ENCODE peak calls at places on chromosomes 7 and 10, in six cellular contexts. Z is K562, C is GM12878, T is H1, F is NT2/D1, I is HepG2. R is an unnamed sample.

GRCh38 chr10:30166929-30167328 is 107.5 kb upstream of the JCAD start:
- DNase-seq in T (no peak), C (no peak), I (no peak), F (no peak), Z (no peak), R (no peak)

GRCh38 chr10:116490028-116490662 is 55.6 kb upstream of the PNLIP start:
- DNase-seq in F (no peak), T (no peak), C (no peak), I (peak), Z (peak), R (peak)

GRCh38 chr7:86643478-86644281 is at the start of gene GRM3:
- DNase-seq in C (no peak), F (peak), Z (no peak), I (no peak), T (no peak), R (no peak)

GRCh38 chr7:107874605-107875446 is 16.2 kb upstream of the DLD start:
- DNase-seq in T (no peak), C (no peak), I (peak), Z (peak), F (peak), R (peak)

GRCh38 chr7:127578036-127578684 is 7.2 kb downstream of the GCC1 start:
- DNase-seq in Z (no peak), T (no peak), F (no peak), C (no peak), I (peak), R (no peak)

GRCh38 chr10:34966440-34966839 is 123.7 kb downstream of the CUL2 start:
- DNase-seq in Z (no peak), C (no peak), T (no peak), F (no peak), I (no peak), R (no peak)

GRCh38 chr7:27156508-27156898 is at the start of gene HOXA7:
- DNase-seq in I (no peak), Z (no peak), F (peak), C (no peak), T (no peak), R (no peak)

GRCh38 chr10:77926566-77927342 is at the start of gene DLG5:
- DNase-seq in Z (peak), T (no peak), I (no peak), F (no peak), C (no peak), R (no peak)

GRCh38 chr7:1141651-1142050 is 18.3 kb downstream of the ZFAND2A start:
- DNase-seq in C (no peak), Z (no peak), F (no peak), T (no peak), I (no peak), R (no peak)

GRCh38 chr7:32033006-32033405 is 37.2 kb downstream of the PDE1C start:
- DNase-seq in C (no peak), Z (no peak), F (no peak), T (no peak), I (no peak), R (no peak)

GRCh38 chr7:5230272-5231067 is 40.4 kb downstream of the WIPI2 start:
- DNase-seq in C (no peak), I (no peak), F (no peak), Z (no peak), T (no peak), R (no peak)

GRCh38 chr10:19168584-19168983 is 120.0 kb downstream of the MALRD1 start:
- DNase-seq in T (no peak), Z (no peak), C (no peak), F (peak), I (peak), R (no peak)

GRCh38 chr10:107450056-107450455 is 285.6 kb upstream of the SORCS1 start:
- DNase-seq in I (no peak), T (no peak), F (no peak), C (no peak), Z (no peak), R (no peak)

GRCh38 chr10:85655394-85655793 is 711.2 kb downstream of the GRID1 start:
- DNase-seq in F (no peak), Z (no peak), C (no peak), I (no peak), T (no peak), R (no peak)

GRCh38 chr7:38893061-38893460 is 15.9 kb downstream of the VPS41 start:
- DNase-seq in Z (no peak), C (no peak), F (no peak), I (no peak), T (no peak), R (no peak)

GRCh38 chr10:79390551-79391229 is 43.4 kb downstream of the PPIF start:
- DNase-seq in T (no peak), C (no peak), I (no peak), F (no peak), Z (peak), R (no peak)

GRCh38 chr10:80252296-80252887 is 37.1 kb downstream of the MAT1A start:
- DNase-seq in F (no peak), C (no peak), T (no peak), Z (no peak), I (no peak), R (no peak)

GRCh38 chr10:7397049-7397448 is 13.8 kb downstream of the SFMBT2 start:
- DNase-seq in Z (no peak), F (no peak), I (no peak), T (no peak), C (no peak), R (no peak)

GRCh38 chr7:112692333-112692732 is 97.9 kb downstream of the TMEM168 start:
- DNase-seq in C (no peak), I (no peak), F (no peak), T (no peak), Z (no peak), R (no peak)

GRCh38 chr10:34002896-34003295 is 668.4 kb upstream of the NRP1 start:
- DNase-seq in I (no peak), C (no peak), Z (no peak), T (no peak), F (no peak), R (no peak)

GRCh38 chr7:158120751-158121150 is 466.9 kb downstream of the PTPRN2 start:
- DNase-seq in I (no peak), F (no peak), C (no peak), Z (no peak), T (no peak), R (no peak)

GRCh38 chr10:48885376-48885775 is 54.3 kb downstream of the LRRC18 start:
- DNase-seq in Z (peak), I (peak), T (no peak), F (peak), C (no peak), R (peak)

GRCh38 chr7:135923700-135924261 is 53.4 kb downstream of the MTPN start:
- DNase-seq in C (no peak), F (no peak), T (no peak), I (no peak), Z (peak), R (peak)

GRCh38 chr7:112646787-112647186 is 143.4 kb downstream of the TMEM168 start:
- DNase-seq in T (no peak), C (no peak), Z (no peak), I (peak), F (peak), R (no peak)

GRCh38 chr10:96671207-96671890 is 49.0 kb downstream of the PIK3AP1 start:
- DNase-seq in Z (no peak), F (no peak), I (no peak), C (no peak), T (no peak), R (no peak)

GRCh38 chr7:44541876-44542610 is 913 bp upstream of the NPC1L1 start:
- DNase-seq in I (peak), F (no peak), Z (no peak), T (no peak), C (no peak), R (no peak)

GRCh38 chr10:73232887-73233286 is 14.2 kb downstream of the DNAJC9 start:
- DNase-seq in I (no peak), Z (peak), C (no peak), F (no peak), T (no peak), R (no peak)

GRCh38 chr7:67267914-67268313 is 271.3 kb downstream of the TYW1 start:
- DNase-seq in C (no peak), T (no peak), Z (no peak), I (no peak), F (no peak), R (no peak)

GRCh38 chr7:137399827-137400823 is 56.6 kb upstream of the PTN start:
- DNase-seq in T (no peak), Z (no peak), C (no peak), I (no peak), F (no peak), R (no peak)

GRCh38 chr10:48287417-48288391 is 13.2 kb upstream of the FRMPD2 start:
- DNase-seq in I (no peak), T (no peak), F (no peak), C (peak), Z (no peak), R (no peak)

GRCh38 chr10:110512461-110513187 is 14.9 kb downstream of the DUSP5 start:
- DNase-seq in C (no peak), I (no peak), Z (no peak), F (no peak), T (no peak), R (no peak)

GRCh38 chr10:70145166-70145665 is 1.3 kb downstream of the TYSND1 start:
- DNase-seq in F (no peak), T (no peak), I (no peak), C (no peak), Z (no peak), R (no peak)
- TF ChIP-seq ZNF274 in F (no peak), T (no peak), I (no peak), C (no peak), Z (no peak), R (no peak)

GRCh38 chr10:12549297-12549696 is 199.9 kb downstream of the CAMK1D start:
- DNase-seq in C (no peak), I (no peak), T (no peak), F (no peak), Z (no peak), R (peak)
- TF ChIP-seq ZNF274 in C (no peak), I (no peak), T (no peak), F (no peak), Z (no peak), R (no peak)

GRCh38 chr10:128220011-128220410 is 93.8 kb upstream of the MKI67 start:
- DNase-seq in F (no peak), I (peak), Z (no peak), C (no peak), T (no peak), R (no peak)
- TF ChIP-seq ZNF274 in F (no peak), I (no peak), Z (no peak), C (no peak), T (no peak), R (no peak)

GRCh38 chr7:69517985-69518731 is 80.1 kb upstream of the AUTS2 start:
- DNase-seq in Z (no peak), F (peak), I (no peak), T (peak), C (no peak), R (no peak)
- TF ChIP-seq ZNF274 in Z (no peak), F (no peak), I (no peak), T (no peak), C (no peak), R (no peak)

DNA sequence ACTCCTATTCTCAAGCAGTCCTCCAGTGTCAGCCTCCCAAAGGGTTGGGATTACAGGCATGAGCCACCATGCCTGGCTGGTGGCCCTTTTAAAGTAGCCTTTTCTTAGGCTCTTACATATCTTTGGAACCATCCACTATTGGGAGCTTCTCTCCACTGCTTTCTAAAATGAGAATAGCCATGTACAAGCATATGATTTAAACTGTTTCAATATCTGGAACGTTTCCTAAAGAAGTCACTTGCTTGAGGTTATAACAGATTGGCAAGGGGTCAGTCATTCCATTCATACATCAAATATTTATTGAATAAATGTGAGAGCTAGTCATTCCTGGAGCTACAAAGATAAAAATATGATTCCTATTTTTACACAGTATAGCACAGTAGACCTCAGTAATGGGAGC is 97.4 kb upstream of the LRGUK start:
- DNase-seq in I (no peak), Z (no peak), T (no peak), F (no peak), C (no peak), R (no peak)
- TF ChIP-seq ZNF274 in I (no peak), Z (no peak), T (no peak), F (no peak), C (no peak), R (no peak)

GRCh38 chr7:106466867-106467266 is 182.1 kb upstream of the NAMPT start:
- DNase-seq in F (no peak), T (no peak), I (no peak), C (no peak), Z (no peak), R (no peak)
- TF ChIP-seq ZNF274 in F (no peak), T (no peak), I (no peak), C (no peak), Z (no peak), R (no peak)

R was measured in HCT116.